ENCODE peak calls at places on chromosomes 7 and 10, in four cellular contexts. V, O, C and T are unnamed samples.

GRCh38 chr7:155198901-155199845 is 98.5 kb upstream of the INSIG1 start:
- DNase-seq in C (no peak), O (no peak), V (no peak), T (no peak)

GRCh38 chr7:103613655-103614642 is 167.9 kb upstream of the SLC26A5 start:
- DNase-seq in V (no peak), O (no peak), C (no peak), T (no peak)

GRCh38 chr10:132647424-132647823 is 109.8 kb downstream of the INPP5A start:
- DNase-seq in C (no peak), V (peak), O (no peak), T (peak)

GRCh38 chr10:24824536-24824935 is 100.8 kb upstream of the ARHGAP21 start:
- DNase-seq in C (no peak), O (no peak), V (no peak), T (no peak)

GRCh38 chr7:82605247-82605864 is 161.8 kb upstream of the CACNA2D1 start:
- DNase-seq in O (no peak), C (no peak), V (no peak), T (no peak)

GRCh38 chr10:54800677-54801480 is at the start of gene PCDH15:
- DNase-seq in V (no peak), O (no peak), C (no peak), T (no peak)

GRCh38 chr10:110508806-110509544 is 11.3 kb downstream of the DUSP5 start:
- DNase-seq in C (no peak), V (no peak), O (no peak), T (peak)

GRCh38 chr10:17742918-17743317 is 9.1 kb upstream of the TMEM236 start:
- DNase-seq in C (peak), V (peak), O (no peak), T (no peak)

GRCh38 chr7:94176694-94177200 is 172.6 kb upstream of the BET1 start:
- DNase-seq in C (no peak), V (no peak), O (no peak), T (no peak)

GRCh38 chr10:62036186-62037081 is 134.9 kb downstream of the ARID5B start:
- DNase-seq in C (no peak), V (no peak), O (no peak), T (no peak)

GRCh38 chr7:155998328-155998691 is 186.0 kb upstream of the SHH start:
- DNase-seq in C (no peak), V (no peak), O (no peak), T (peak)

GRCh38 chr7:36057375-36057774 is 95.7 kb upstream of the EEPD1 start:
- DNase-seq in O (no peak), C (no peak), V (no peak), T (no peak)

GRCh38 chr10:61606971-61607907 is 55.5 kb upstream of the CABCOCO1 start:
- DNase-seq in C (no peak), O (no peak), V (no peak), T (no peak)

GRCh38 chr10:52864459-52865106 is 92.0 kb upstream of the MBL2 start:
- DNase-seq in V (no peak), O (peak), C (no peak), T (no peak)

GRCh38 chr7:116258734-116259133 is 48.4 kb downstream of the TES start:
- DNase-seq in O (no peak), C (no peak), V (no peak), T (no peak)
- TF ChIP-seq POLR2A in O (no peak), C (no peak), V (no peak), T (no peak)

GRCh38 chr10:102299873-102300272 is 54.5 kb downstream of the GBF1 start:
- DNase-seq in O (no peak), C (no peak), V (no peak), T (no peak)
- H3K27ac ChIP-seq in O (no peak), C (no peak), V (no peak), T (no peak)

DNA sequence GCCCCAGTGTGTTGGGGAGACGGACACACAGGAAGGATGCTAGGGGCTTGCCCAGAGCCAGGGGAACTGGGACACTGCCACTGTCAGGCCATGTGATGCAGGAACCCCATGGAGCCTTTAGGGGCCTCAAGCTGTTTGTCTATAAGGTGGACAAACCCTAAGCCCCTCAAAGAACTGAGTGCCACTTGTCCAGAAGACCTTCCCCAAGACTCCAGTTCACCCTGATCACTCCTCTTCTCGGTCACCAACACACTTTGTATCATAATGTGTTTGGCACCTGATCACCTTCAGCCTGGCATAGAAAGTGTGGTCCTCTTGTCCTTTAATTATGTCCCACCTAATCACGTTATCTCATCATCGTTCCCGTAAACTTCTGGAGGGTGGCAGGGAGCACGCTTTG is 700 bp downstream of the H2BK1 start:
- DNase-seq in C (no peak), O (no peak), V (no peak), T (no peak)
- TF ChIP-seq POLR2A in C (no peak), O (no peak), V (no peak), T (no peak)

GRCh38 chr7:101127460-101128039 is 646 bp downstream of the SERPINE1 start:
- DNase-seq in V (no peak), O (no peak), C (no peak), T (no peak)
- H3K27ac ChIP-seq in V (no peak), O (peak), C (peak), T (no peak)

DNA sequence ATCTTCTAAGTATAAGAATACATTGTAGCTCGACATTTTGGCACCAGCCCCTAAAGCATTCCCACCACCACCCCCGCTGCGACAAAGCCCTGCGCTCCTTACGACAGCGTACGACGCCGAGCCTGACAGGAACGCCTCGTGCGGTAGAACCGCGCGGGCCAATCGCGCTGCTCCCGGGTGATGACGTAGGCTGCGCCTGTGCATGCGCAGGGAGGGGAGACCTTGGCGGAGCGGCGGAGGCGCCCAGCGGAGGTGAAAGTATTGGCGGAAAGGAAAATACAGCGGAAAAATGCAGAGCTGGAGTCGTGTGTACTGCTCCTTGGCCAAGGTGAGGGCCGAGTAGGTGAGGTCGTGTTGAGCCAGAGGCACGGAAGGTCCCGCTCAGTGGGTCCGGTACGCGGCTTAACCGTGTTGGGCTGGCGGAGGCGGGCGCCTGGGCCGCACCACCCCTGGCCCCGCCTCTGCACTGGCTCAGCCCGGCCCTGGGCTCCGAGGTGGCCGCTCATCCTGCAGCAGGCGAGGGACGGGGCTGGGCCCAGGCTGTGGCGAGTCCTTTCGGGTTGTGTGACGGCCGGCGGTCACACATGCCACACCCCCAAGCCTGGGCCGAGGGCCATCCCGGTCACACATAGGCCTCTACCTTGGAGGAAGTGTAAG is at the start of gene DLD:
- DNase-seq in C (peak), V (peak), O (peak), T (peak)
- TF ChIP-seq POLR2A in C (peak), V (peak), O (peak), T (peak)

DNA sequence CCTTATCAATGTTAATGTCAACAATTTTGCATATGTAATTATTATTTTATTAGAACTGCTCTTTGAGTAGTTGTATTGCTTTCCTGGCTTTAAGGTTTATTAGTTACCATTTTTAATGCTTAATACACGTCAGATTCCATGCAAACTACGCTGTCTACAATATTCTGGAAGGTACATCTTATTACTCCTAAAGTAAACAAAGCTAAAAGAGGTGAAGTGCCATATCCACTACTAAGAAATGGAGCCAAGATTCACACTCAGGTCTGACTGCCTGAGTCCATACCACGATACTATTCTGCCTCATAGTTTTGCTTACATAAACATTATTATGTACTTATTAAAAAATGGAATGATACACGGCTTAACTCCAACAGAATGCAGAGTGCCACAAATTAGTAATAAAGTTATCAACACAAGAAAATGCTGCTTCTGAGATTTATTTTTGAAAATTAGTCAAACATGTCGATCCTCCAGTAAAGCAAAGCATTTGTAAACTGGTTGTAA is 1.2 kb upstream of the DMTF1 start:
- DNase-seq in O (no peak), V (no peak), C (no peak), T (no peak)
- H3K27ac ChIP-seq in O (peak), V (peak), C (peak), T (peak)

GRCh38 chr7:27184342-27185012 is 555 bp downstream of the HOXA11 start:
- DNase-seq in V (no peak), C (no peak), O (no peak), T (peak)
- TF ChIP-seq POLR2A in V (no peak), C (no peak), O (no peak), T (no peak)

GRCh38 chr10:115829501-115830215 is 443.3 kb downstream of the GFRA1 start:
- DNase-seq in V (no peak), C (no peak), O (no peak), T (no peak)
- H3K27ac ChIP-seq in V (no peak), C (no peak), O (no peak), T (no peak)